ENCODE peak calls at places on chromosomes 3 and 15, in eight cellular contexts. U is stomach, K is K562, H is ovary, G is esophagus muscularis mucosa, E is lower leg skin, N is heart left ventricle, O is vagina. T is an unnamed sample.

GRCh38 chr3:121660356-121661171 is at the start of gene HCLS1:
- DNase-seq in U (peak), K (peak), H (no peak), G (no peak), E (peak), N (peak), O (no peak), T (peak)

GRCh38 chr15:74402873-74403589 is 30.7 kb downstream of the SEMA7A start:
- DNase-seq in U (peak), K (no peak), H (no peak), G (no peak), E (no peak), N (no peak), O (no peak), T (no peak)

GRCh38 chr3:195748661-195749060 is 27.9 kb downstream of the MUC20 start:
- DNase-seq in U (no peak), K (no peak), H (no peak), G (no peak), E (no peak), N (no peak), O (no peak), T (no peak)

GRCh38 chr3:42012935-42013651 is 51.2 kb upstream of the ULK4 start:
- DNase-seq in U (peak), K (peak), H (peak), G (no peak), E (peak), N (peak), O (no peak), T (peak)

GRCh38 chr15:35705885-35706590 is 160.1 kb upstream of the DPH6 start:
- DNase-seq in U (peak), K (no peak), H (no peak), G (no peak), E (no peak), N (peak), O (no peak), T (peak)

GRCh38 chr3:44365952-44366351 is 27.4 kb downstream of the TCAIM start:
- DNase-seq in U (no peak), K (no peak), H (no peak), G (no peak), E (no peak), N (no peak), O (no peak), T (no peak)

GRCh38 chr3:58176827-58177489 is 33.8 kb downstream of the DNASE1L3 start:
- DNase-seq in U (no peak), K (no peak), H (no peak), G (no peak), E (no peak), N (no peak), O (no peak), T (no peak)

GRCh38 chr3:113245775-113246174 is 34.4 kb downstream of the BOC start:
- DNase-seq in U (no peak), K (no peak), H (no peak), G (no peak), E (peak), N (peak), O (peak), T (no peak)

GRCh38 chr3:32420138-32420981 is 28.7 kb downstream of the CMTM7 start:
- DNase-seq in U (peak), K (no peak), H (no peak), G (no peak), E (peak), N (no peak), O (no peak), T (no peak)

GRCh38 chr3:125350597-125350996 is 24.5 kb downstream of the ZNF148 start:
- DNase-seq in U (no peak), K (no peak), H (no peak), G (no peak), E (no peak), N (no peak), O (no peak), T (no peak)

GRCh38 chr3:107753494-107753893 is 230.7 kb downstream of the BBX start:
- DNase-seq in U (peak), K (no peak), H (no peak), G (no peak), E (no peak), N (peak), O (no peak), T (peak)

GRCh38 chr15:38050529-38050928 is 116.1 kb downstream of the TMCO5A start:
- DNase-seq in U (no peak), K (no peak), H (no peak), G (no peak), E (no peak), N (no peak), O (no peak), T (no peak)

GRCh38 chr3:132870596-132870995 is 148.4 kb upstream of the NPHP3 start:
- DNase-seq in U (no peak), K (no peak), H (no peak), G (no peak), E (no peak), N (no peak), O (no peak), T (no peak)

GRCh38 chr3:149462653-149463052 is 11.8 kb upstream of the TM4SF4 start:
- DNase-seq in U (no peak), K (no peak), H (no peak), G (no peak), E (no peak), N (no peak), O (no peak), T (no peak)

GRCh38 chr3:72996473-72997333 is at the start of gene PPP4R2:
- DNase-seq in U (peak), K (peak), H (peak), G (peak), E (peak), N (peak), O (peak), T (peak)

GRCh38 chr3:71111784-71112440 is 471.6 kb downstream of the FOXP1 start:
- DNase-seq in U (no peak), K (no peak), H (no peak), G (no peak), E (no peak), N (no peak), O (no peak), T (no peak)

GRCh38 chr3:21446027-21446426 is 305.0 kb downstream of the ZNF385D start:
- DNase-seq in U (no peak), K (no peak), H (no peak), G (no peak), E (no peak), N (no peak), O (no peak), T (no peak)

GRCh38 chr15:68299436-68299835 is 21.9 kb downstream of the FEM1B start:
- DNase-seq in U (no peak), K (no peak), H (no peak), G (peak), E (no peak), N (no peak), O (peak), T (peak)

GRCh38 chr3:6492306-6492705 is 368.6 kb upstream of the GRM7 start:
- DNase-seq in U (no peak), K (no peak), H (no peak), G (no peak), E (no peak), N (no peak), O (no peak), T (no peak)

GRCh38 chr15:52103217-52104207 is 9.1 kb downstream of the BCL2L10 start:
- DNase-seq in U (no peak), K (no peak), H (peak), G (no peak), E (peak), N (no peak), O (no peak), T (peak)

GRCh38 chr3:138257986-138258385 is 70.9 kb downstream of the ARMC8 start:
- DNase-seq in U (no peak), K (no peak), H (no peak), G (no peak), E (no peak), N (no peak), O (no peak), T (no peak)

GRCh38 chr3:44342191-44342790 is 3.7 kb downstream of the TCAIM start:
- DNase-seq in U (no peak), K (no peak), H (no peak), G (no peak), E (no peak), N (no peak), O (no peak), T (no peak)

GRCh38 chr3:108159865-108160264 is 62.4 kb downstream of the IFT57 start:
- DNase-seq in U (no peak), K (no peak), H (no peak), G (no peak), E (no peak), N (no peak), O (no peak), T (no peak)

GRCh38 chr3:178088930-178089329 is 447.3 kb upstream of the KCNMB2 start:
- DNase-seq in U (no peak), K (no peak), H (no peak), G (no peak), E (no peak), N (no peak), O (no peak), T (no peak)

GRCh38 chr3:169846458-169847193 is 23.1 kb downstream of the LRRC31 start:
- DNase-seq in U (no peak), K (no peak), H (no peak), G (no peak), E (no peak), N (no peak), O (no peak), T (no peak)
- H3K4me3 ChIP-seq in U (no peak), K (no peak), H (no peak), G (no peak), E (no peak), N (no peak), O (no peak), T (no peak)

GRCh38 chr3:61669676-61670299 is 108.4 kb downstream of the PTPRG start:
- DNase-seq in U (no peak), K (no peak), H (no peak), G (no peak), E (no peak), N (peak), O (no peak), T (no peak)
- TF ChIP-seq POLR2A in U (no peak), K (no peak), H (no peak), G (no peak), E (no peak), N (no peak), O (no peak), T (no peak)

DNA sequence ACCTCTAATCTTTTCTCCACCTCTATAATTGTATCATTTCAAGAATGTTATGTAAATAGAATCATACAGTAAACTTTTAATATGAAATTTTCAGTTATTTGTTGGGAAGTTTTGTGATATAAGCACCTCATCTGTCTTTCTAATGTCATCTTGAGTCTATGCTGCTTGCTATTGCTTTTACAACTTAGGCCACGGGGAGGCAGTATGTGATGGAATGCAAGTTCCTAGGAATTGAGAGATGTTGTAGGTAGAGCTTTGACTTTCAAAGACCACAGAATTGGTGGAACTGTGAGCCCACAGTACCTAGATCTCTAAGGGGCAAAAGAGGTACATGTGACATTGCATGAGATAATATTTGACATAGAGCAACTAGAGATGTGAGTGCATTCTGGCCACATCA is 328.3 kb downstream of the MFSD1 start:
- DNase-seq in U (no peak), K (no peak), H (no peak), G (no peak), E (no peak), N (no peak), O (no peak), T (peak)
- TF ChIP-seq CTCF in U (peak), K (no peak), H (no peak), G (no peak), E (no peak), N (no peak), O (no peak), T (no peak)

DNA sequence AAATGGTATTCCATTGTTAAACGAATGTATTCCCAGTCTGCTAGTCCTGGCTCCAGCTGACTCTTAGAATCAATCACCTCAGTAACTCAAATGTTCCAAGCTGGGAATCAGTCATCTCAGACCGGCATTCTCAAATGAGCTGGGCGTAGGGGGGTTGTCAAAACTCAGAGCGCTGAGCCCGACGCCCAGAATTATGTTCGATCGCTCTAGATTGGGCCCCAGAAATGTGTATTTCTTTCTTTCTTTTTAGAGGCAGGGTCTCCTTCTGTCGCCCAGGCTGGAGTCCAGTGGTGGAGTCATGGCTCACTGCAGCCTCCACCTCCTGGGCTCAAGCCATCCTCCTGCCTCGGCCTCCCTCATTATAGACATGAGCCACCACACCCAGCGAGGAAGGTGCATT is 99.3 kb upstream of the IGF1R start:
- DNase-seq in U (no peak), K (no peak), H (no peak), G (no peak), E (no peak), N (no peak), O (no peak), T (no peak)
- H3K4me3 ChIP-seq in U (peak), K (no peak), H (peak), G (peak), E (no peak), N (peak), O (peak), T (no peak)

GRCh38 chr3:119034256-119035013 is at the start of gene IGSF11:
- DNase-seq in U (peak), K (peak), H (peak), G (no peak), E (peak), N (peak), O (no peak), T (peak)
- TF ChIP-seq POLR2A in U (no peak), K (no peak), H (peak), G (no peak), E (no peak), N (no peak), O (no peak), T (peak)

GRCh38 chr15:93037341-93038063 is 51.5 kb downstream of the RGMA start:
- DNase-seq in U (no peak), K (no peak), H (peak), G (no peak), E (peak), N (peak), O (no peak), T (no peak)
- TF ChIP-seq CTCF in U (no peak), K (no peak), H (no peak), G (peak), E (no peak), N (no peak), O (no peak), T (no peak)

DNA sequence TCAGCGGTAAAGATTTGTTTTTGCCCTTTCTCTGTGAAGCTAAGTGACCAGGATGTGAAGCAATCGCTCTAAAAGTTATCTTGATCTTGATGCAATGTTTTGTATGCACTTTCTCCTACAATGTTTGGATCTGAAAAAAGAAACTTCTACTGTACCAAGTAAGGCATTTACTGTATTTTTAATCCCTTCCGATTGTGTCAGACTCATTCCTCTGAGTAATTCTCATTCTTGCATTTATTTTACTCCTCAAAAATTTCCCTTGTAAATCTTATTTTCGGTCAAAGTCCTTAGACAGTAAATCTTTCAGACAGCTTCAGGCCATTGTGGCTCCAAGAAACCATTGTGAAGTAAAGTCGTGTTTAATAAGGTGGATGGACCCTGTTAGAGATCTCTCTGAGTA is 141.9 kb downstream of the TP63 start:
- DNase-seq in U (no peak), K (no peak), H (no peak), G (no peak), E (no peak), N (no peak), O (no peak), T (no peak)
- H3K4me3 ChIP-seq in U (no peak), K (no peak), H (no peak), G (no peak), E (no peak), N (no peak), O (no peak), T (no peak)

DNA sequence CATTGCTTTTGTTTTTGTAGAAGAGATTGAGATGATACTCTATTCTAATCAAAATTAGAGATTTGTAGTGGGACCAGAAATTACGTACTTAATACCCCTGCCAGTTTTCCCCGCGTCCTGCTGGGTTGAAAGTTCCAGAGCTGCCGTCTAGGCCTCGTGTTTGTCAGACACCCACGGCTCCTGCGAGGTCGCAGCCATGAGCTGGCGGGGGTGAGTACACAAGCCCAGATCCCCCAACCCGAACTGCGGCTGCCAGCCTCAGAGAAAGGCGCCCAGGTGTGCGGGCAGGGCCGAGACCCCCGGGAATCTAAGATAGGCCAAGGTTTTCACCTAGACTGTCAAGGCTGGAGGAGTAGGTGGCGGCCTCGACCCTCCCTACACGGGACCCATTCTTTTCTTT is 26.3 kb downstream of the GPR160 start:
- DNase-seq in U (no peak), K (no peak), H (no peak), G (no peak), E (no peak), N (no peak), O (no peak), T (no peak)
- TF ChIP-seq POLR2A in U (no peak), K (no peak), H (no peak), G (no peak), E (no peak), N (no peak), O (no peak), T (no peak)